ENCODE peak calls at places on chromosome X, in eight cellular contexts. J is GM23338, Q is hepatocyte, W is epithelial cell of proximal tubule, F is adrenal gland, O is fibroblast of villous mesenchyme, N is fibroblast of pulmonary artery, X is psoas muscle. H is an unnamed sample.

GRCh38 chrX:118115948-118116307 is 682 bp downstream of the KLHL13 start:
- DNase-seq in X (no peak), J (no peak), F (no peak), N (no peak), O (no peak), W (no peak), Q (no peak), H (no peak)

GRCh38 chrX:11781133-11781532 is 23.1 kb downstream of the MSL3 start:
- DNase-seq in X (no peak), N (no peak), Q (no peak), J (no peak), W (no peak), O (no peak), F (no peak), H (no peak)

GRCh38 chrX:50586407-50586806 is 115.8 kb upstream of the DGKK start:
- DNase-seq in W (no peak), J (no peak), X (no peak), Q (no peak), F (no peak), N (no peak), O (no peak), H (no peak)

GRCh38 chrX:43595931-43596330 is 60.2 kb upstream of the MAOA start:
- DNase-seq in N (peak), J (no peak), Q (no peak), F (no peak), O (no peak), X (no peak), W (no peak), H (no peak)

GRCh38 chrX:109716431-109717028 is 16.5 kb downstream of the ACSL4 start:
- DNase-seq in X (no peak), J (no peak), F (no peak), O (no peak), N (peak), W (no peak), Q (no peak), H (peak)

GRCh38 chrX:65644621-65645287 is 22.7 kb upstream of the MSN start:
- DNase-seq in Q (peak), O (peak), W (peak), J (no peak), X (peak), F (peak), N (peak), H (peak)

GRCh38 chrX:13489451-13489850 is 80.0 kb upstream of the EGFL6 start:
- DNase-seq in F (peak), W (peak), J (no peak), O (peak), X (peak), Q (no peak), N (peak), H (peak)

GRCh38 chrX:38206036-38206435 is 14.6 kb downstream of the SRPX start:
- DNase-seq in O (no peak), X (no peak), W (no peak), Q (no peak), J (no peak), F (peak), N (no peak), H (peak)

GRCh38 chrX:133171962-133172708 is 46.0 kb downstream of the TFDP3 start:
- DNase-seq in Q (peak), F (no peak), X (no peak), O (peak), N (peak), J (peak), W (no peak), H (no peak)

GRCh38 chrX:2423293-2423692 is 77.5 kb downstream of the DHRSX start:
- DNase-seq in F (no peak), X (no peak), W (no peak), N (peak), J (no peak), O (no peak), Q (no peak), H (peak)

GRCh38 chrX:40105791-40106676 is 8.3 kb upstream of the BCOR start:
- DNase-seq in O (peak), F (peak), Q (peak), W (no peak), N (no peak), J (peak), X (peak), H (no peak)

GRCh38 chrX:9955506-9955905 is 11.7 kb upstream of the CLDN34 start:
- DNase-seq in N (peak), O (peak), W (no peak), Q (no peak), J (no peak), X (no peak), F (no peak), H (peak)
- TF ChIP-seq CTCF in N (no peak), O (no peak), W (no peak), Q (no peak), J (no peak), X (no peak), F (no peak), H (no peak)

DNA sequence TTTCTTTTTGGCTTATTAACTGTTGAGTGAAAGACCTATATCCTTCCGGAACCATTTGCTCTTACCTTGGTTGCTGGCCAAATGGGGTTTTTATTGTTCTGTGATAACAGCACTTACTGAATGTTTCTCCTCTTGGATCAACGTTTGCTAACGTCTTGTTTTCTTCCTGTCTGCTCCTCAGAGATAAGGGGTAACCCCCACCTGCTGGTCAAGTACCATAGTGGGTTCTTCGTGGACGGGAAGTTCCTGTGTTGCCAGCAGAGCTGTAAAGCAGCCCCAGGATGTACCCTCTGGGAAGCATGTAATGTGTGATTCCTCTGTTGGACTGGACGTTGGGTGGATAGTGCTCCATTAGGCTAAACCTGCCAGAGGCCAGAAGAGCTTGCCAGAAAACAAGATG is 15.3 kb downstream of the BMX start:
- DNase-seq in X (no peak), J (peak), F (no peak), O (no peak), W (no peak), N (peak), Q (no peak), H (no peak)
- H3K4me3 ChIP-seq in X (no peak), J (no peak), F (no peak), O (no peak), W (no peak), N (no peak), Q (no peak), H (no peak)

GRCh38 chrX:25020391-25021131 is 4.8 kb upstream of the ARX start:
- DNase-seq in O (no peak), X (no peak), F (no peak), N (no peak), W (no peak), Q (peak), J (peak), H (no peak)
- TF ChIP-seq CTCF in O (peak), X (peak), F (peak), N (peak), W (peak), Q (peak), J (peak), H (peak)

GRCh38 chrX:95678679-95679078 is 1006.0 kb upstream of the DIAPH2 start:
- DNase-seq in Q (no peak), F (no peak), X (no peak), W (no peak), J (no peak), O (no peak), N (no peak), H (no peak)
- H3K4me3 ChIP-seq in Q (no peak), F (no peak), X (no peak), W (no peak), J (no peak), O (no peak), N (no peak), H (no peak)

GRCh38 chrX:128816919-128817318 is 706.4 kb downstream of the SMARCA1 start:
- DNase-seq in X (no peak), W (no peak), O (no peak), N (no peak), Q (peak), F (no peak), J (peak), H (no peak)
- TF ChIP-seq CTCF in X (no peak), W (peak), O (peak), N (no peak), Q (peak), F (no peak), J (peak), H (no peak)

DNA sequence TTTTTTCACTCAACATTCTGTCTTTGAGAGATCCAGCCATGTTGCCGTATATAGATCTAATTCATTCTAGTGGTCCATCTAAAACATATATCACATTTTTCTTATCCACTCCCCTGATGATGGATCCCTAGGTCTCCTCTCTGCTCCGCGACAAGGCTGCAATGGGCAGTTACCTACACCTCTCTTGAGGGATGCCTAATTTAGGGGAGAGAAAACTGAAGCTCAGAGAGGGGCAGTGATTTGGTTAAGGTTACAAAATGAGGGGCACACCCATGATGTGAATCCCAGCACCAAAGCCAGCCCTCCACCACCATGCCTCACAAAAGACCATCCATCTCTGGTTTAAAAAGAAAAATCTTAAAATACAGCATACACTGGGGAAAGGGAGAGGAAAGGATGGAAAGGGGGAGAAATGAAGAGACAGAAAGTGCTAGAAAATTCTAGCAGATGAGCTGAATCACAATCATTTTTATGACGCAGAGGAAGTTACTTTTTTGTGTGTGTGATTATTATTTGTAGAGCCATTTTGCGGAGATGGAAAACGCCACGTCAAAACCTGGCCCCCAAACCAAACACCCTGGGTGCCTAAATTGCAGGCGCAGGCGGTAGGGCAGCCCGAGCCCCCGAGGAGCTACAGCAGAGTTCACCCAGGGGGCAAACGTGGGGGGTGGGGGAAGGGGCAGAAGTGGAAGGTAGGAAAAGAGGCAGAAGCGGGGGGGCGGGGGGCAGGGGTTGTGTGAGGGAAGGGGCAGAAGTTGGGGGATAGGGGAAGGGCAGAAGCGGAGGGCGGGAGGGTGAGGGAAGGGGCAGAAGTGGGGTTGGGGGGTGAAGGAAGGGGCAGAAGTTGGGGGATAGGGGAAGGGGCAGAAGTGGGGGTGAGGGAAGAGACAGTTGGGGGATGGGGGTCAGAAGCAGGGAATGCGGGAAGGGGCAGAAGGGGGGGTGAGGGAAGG is 1.3 kb upstream of the TSPYL2 start:
- DNase-seq in Q (no peak), N (peak), F (no peak), X (no peak), O (peak), W (no peak), J (peak), H (no peak)
- H3K4me3 ChIP-seq in Q (no peak), N (peak), F (no peak), X (peak), O (peak), W (no peak), J (peak), H (peak)

GRCh38 chrX:7926501-7926900 is 712 bp downstream of the PNPLA4 start:
- DNase-seq in F (no peak), Q (no peak), N (peak), J (no peak), O (no peak), X (no peak), W (no peak), H (no peak)
- TF ChIP-seq CTCF in F (no peak), Q (no peak), N (no peak), J (no peak), O (no peak), X (no peak), W (no peak), H (no peak)

GRCh38 chrX:129983575-129984131 is 1.2 kb downstream of the BCORL1 start:
- DNase-seq in Q (no peak), J (peak), F (peak), W (no peak), N (no peak), O (peak), X (peak), H (no peak)

GRCh38 chrX:129982300-129983246 is at the start of gene BCORL1:
- DNase-seq in O (peak), J (peak), N (peak), X (peak), Q (peak), F (peak), W (peak), H (peak)

GRCh38 chrX:129981752-129982299 is 609 bp upstream of the BCORL1 start:
- DNase-seq in J (no peak), F (no peak), N (no peak), O (no peak), W (no peak), Q (no peak), X (no peak), H (no peak)

GRCh38 chrX:129981207-129981553 is 1.3 kb upstream of the BCORL1 start:
- DNase-seq in N (no peak), J (no peak), F (no peak), O (no peak), Q (no peak), W (no peak), X (no peak), H (no peak)

GRCh38 chrX:129984196-129984962 is 1.9 kb downstream of the BCORL1 start:
- DNase-seq in Q (peak), J (peak), N (no peak), W (no peak), F (peak), X (peak), O (peak), H (peak)
- H3K4me3 ChIP-seq in Q (peak), J (peak), N (peak), W (peak), F (no peak), X (no peak), O (peak), H (peak)